ENCODE peak calls at places on chromosomes 5 and 9, in seven cellular contexts. U is kidney tubule cell; D is NCI-H1092 treated with DMSO at 0.1 percent for 48 hours; P is effector CD4-positive, alpha-beta T cell; V is EL; S is anterior cingulate cortex; Q is epithelial cell of esophagus. L is an unnamed sample.

GRCh38 chr5:167049043-167049663 is 1242.3 kb upstream of the WWC1 start:
- DNase-seq in S (no peak), P (no peak), V (peak; percentile 26), D (peak; percentile 53), Q (peak; percentile 65), U (peak; percentile 65), L (no peak)

GRCh38 chr5:27592231-27592630 is 553.8 kb upstream of the CDH9 start:
- DNase-seq in S (no peak), D (no peak), Q (peak; percentile 49), V (peak; percentile 10), U (peak; percentile 73), P (no peak), L (no peak)

GRCh38 chr9:83197611-83198010 is 134.7 kb upstream of the RASEF start:
- DNase-seq in S (no peak), V (no peak), D (peak; percentile 40), P (no peak), Q (no peak), U (no peak), L (no peak)

GRCh38 chr5:78006449-78006848 is 230.3 kb upstream of the TBCA start:
- DNase-seq in Q (no peak), V (no peak), S (no peak), D (no peak), U (no peak), P (no peak), L (no peak)

GRCh38 chr5:9339206-9339818 is 206.6 kb downstream of the SEMA5A start:
- DNase-seq in P (no peak), S (no peak), D (no peak), V (peak; percentile 39), U (peak; percentile 9), Q (no peak), L (no peak)

GRCh38 chr5:177601577-177602457 is 1.9 kb downstream of the B4GALT7 start:
- DNase-seq in U (peak; percentile 13), P (no peak), S (no peak), D (no peak), Q (no peak), V (no peak), L (no peak)

GRCh38 chr9:107637421-107638420 is 148.2 kb upstream of the KLF4 start:
- DNase-seq in D (peak; percentile 56), U (peak; percentile 80), P (no peak), Q (peak; percentile 74), V (peak; percentile 92), S (peak; percentile 75), L (no peak)

GRCh38 chr9:16335788-16336580 is 534.5 kb downstream of the BNC2 start:
- DNase-seq in Q (peak; percentile 93), P (no peak), V (peak; percentile 99), S (no peak), U (peak; percentile 99), D (no peak), L (no peak)

GRCh38 chr5:176614805-176615478 is 5.0 kb upstream of the GPRIN1 start:
- DNase-seq in P (no peak), Q (peak; percentile 78), V (peak; percentile 79), D (no peak), S (no peak), U (peak; percentile 60), L (no peak)

GRCh38 chr9:137278061-137278912 is 761 bp downstream of the TOR4A start:
- DNase-seq in S (no peak), U (peak; percentile 35), Q (peak; percentile 31), V (peak; percentile 34), D (no peak), P (no peak), L (no peak)

L was measured in vagina.